ENCODE peak calls at places on chromosomes 2 and 18, in five cellular contexts. Q, O, B, A and R are unnamed samples.

GRCh38 chr18:11246883-11247282 is 97.5 kb upstream of the PIEZO2 start:
- DNase-seq in Q (no peak), O (no peak), B (no peak), A (no peak), R (no peak)

GRCh38 chr2:105865222-105865913 is 120.7 kb downstream of the NCK2 start:
- DNase-seq in Q (no peak), O (peak), B (no peak), A (no peak), R (no peak)

GRCh38 chr2:42800461-42800962 is 8.1 kb upstream of the HAAO start:
- DNase-seq in Q (no peak), O (no peak), B (no peak), A (no peak), R (no peak)

GRCh38 chr2:186181625-186182024 is 304.4 kb upstream of the ZC3H15 start:
- DNase-seq in Q (no peak), O (no peak), B (no peak), A (no peak), R (no peak)

GRCh38 chr18:32208012-32208411 is 18.2 kb downstream of the MEP1B start:
- DNase-seq in Q (no peak), O (no peak), B (no peak), A (no peak), R (no peak)

GRCh38 chr2:181678033-181678586 is 2.2 kb downstream of the NEUROD1 start:
- DNase-seq in Q (peak), O (peak), B (peak), A (peak), R (peak)

GRCh38 chr2:233811087-233811486 is 33.0 kb downstream of the MROH2A start:
- DNase-seq in Q (no peak), O (no peak), B (no peak), A (no peak), R (no peak)

GRCh38 chr2:31012384-31012783 is 125.9 kb downstream of the GALNT14 start:
- DNase-seq in Q (no peak), O (no peak), B (no peak), A (no peak), R (no peak)

GRCh38 chr2:96552284-96553175 is 16.0 kb downstream of the ARID5A start:
- DNase-seq in Q (no peak), O (no peak), B (no peak), A (no peak), R (no peak)

GRCh38 chr2:15755528-15755927 is 163.9 kb downstream of the DDX1 start:
- DNase-seq in Q (no peak), O (no peak), B (no peak), A (no peak), R (no peak)

GRCh38 chr2:208033701-208034502 is 8.6 kb upstream of the PLEKHM3 start:
- DNase-seq in Q (peak), O (peak), B (no peak), A (no peak), R (no peak)

GRCh38 chr2:31694444-31694843 is 113.7 kb upstream of the SRD5A2 start:
- DNase-seq in Q (no peak), O (peak), B (no peak), A (no peak), R (no peak)

GRCh38 chr2:233328922-233329321 is 21.3 kb downstream of the SAG start:
- DNase-seq in Q (no peak), O (no peak), B (no peak), A (no peak), R (no peak)

GRCh38 chr18:30135938-30136337 is 906.6 kb downstream of the DSC3 start:
- DNase-seq in Q (no peak), O (no peak), B (no peak), A (no peak), R (no peak)

GRCh38 chr2:196473617-196474016 is 165.9 kb upstream of the CCDC150 start:
- DNase-seq in Q (no peak), O (no peak), B (no peak), A (no peak), R (no peak)

GRCh38 chr2:10338242-10339188 is 35.8 kb downstream of the HPCAL1 start:
- DNase-seq in Q (no peak), O (no peak), B (no peak), A (no peak), R (no peak)

GRCh38 chr2:105257981-105258380 is 16.4 kb downstream of the GPR45 start:
- DNase-seq in Q (no peak), O (no peak), B (no peak), A (no peak), R (no peak)

GRCh38 chr18:49565656-49566055 is 3.8 kb downstream of the LIPG start:
- DNase-seq in Q (no peak), O (peak), B (no peak), A (no peak), R (peak)

GRCh38 chr2:105576440-105577241 is 168.1 kb upstream of the NCK2 start:
- DNase-seq in Q (peak), O (peak), B (no peak), A (no peak), R (peak)

GRCh38 chr2:126899786-126900185 is 1.1 kb downstream of the TEX51 start:
- DNase-seq in Q (no peak), O (no peak), B (no peak), A (no peak), R (no peak)

GRCh38 chr18:48863432-48864065 is 87.2 kb downstream of the SMAD7 start:
- DNase-seq in Q (no peak), O (no peak), B (no peak), A (no peak), R (no peak)

GRCh38 chr2:207338220-207338607 is 172.5 kb upstream of the KLF7 start:
- DNase-seq in Q (no peak), O (no peak), B (no peak), A (no peak), R (no peak)

GRCh38 chr18:13374096-13374467 is 155.5 kb downstream of the LDLRAD4 start:
- DNase-seq in Q (no peak), O (no peak), B (no peak), A (no peak), R (no peak)

GRCh38 chr18:49030692-49031443 is 80.1 kb upstream of the SMAD7 start:
- DNase-seq in Q (no peak), O (peak), B (no peak), A (no peak), R (no peak)

GRCh38 chr2:62467475-62468321 is 38.3 kb downstream of the TMEM17 start:
- DNase-seq in Q (peak), O (peak), B (no peak), A (no peak), R (no peak)

GRCh38 chr2:163863073-163863472 is 127.3 kb upstream of the FIGN start:
- DNase-seq in Q (no peak), O (no peak), B (no peak), A (no peak), R (no peak)

GRCh38 chr2:230737791-230738226 is 25.2 kb downstream of the CAB39 start:
- DNase-seq in Q (no peak), O (peak), B (no peak), A (no peak), R (no peak)

GRCh38 chr2:230738391-230738811 is 25.8 kb downstream of the CAB39 start:
- DNase-seq in Q (no peak), O (peak), B (peak), A (no peak), R (no peak)

GRCh38 chr2:230738924-230739323 is 26.3 kb downstream of the CAB39 start:
- DNase-seq in Q (no peak), O (no peak), B (no peak), A (no peak), R (peak)

GRCh38 chr2:230735884-230736283 is 23.2 kb downstream of the CAB39 start:
- DNase-seq in Q (peak), O (no peak), B (no peak), A (no peak), R (no peak)

GRCh38 chr2:230739961-230740360 is 27.3 kb downstream of the CAB39 start:
- DNase-seq in Q (no peak), O (no peak), B (peak), A (no peak), R (peak)
- H3K4me3 ChIP-seq in Q (no peak), O (no peak), B (no peak), A (no peak), R (no peak)

GRCh38 chr2:24160761-24161160 is 14.1 kb upstream of the FAM228A start:
- DNase-seq in Q (no peak), O (no peak), B (no peak), A (no peak), R (no peak)

GRCh38 chr2:24163186-24163585 is 11.7 kb upstream of the FAM228A start:
- DNase-seq in Q (no peak), O (no peak), B (no peak), A (no peak), R (no peak)

GRCh38 chr2:24162494-24162893 is 12.4 kb upstream of the FAM228A start:
- DNase-seq in Q (no peak), O (no peak), B (no peak), A (no peak), R (no peak)

GRCh38 chr2:24169031-24169430 is 5.8 kb upstream of the FAM228A start:
- DNase-seq in Q (no peak), O (no peak), B (no peak), A (no peak), R (no peak)

DNA sequence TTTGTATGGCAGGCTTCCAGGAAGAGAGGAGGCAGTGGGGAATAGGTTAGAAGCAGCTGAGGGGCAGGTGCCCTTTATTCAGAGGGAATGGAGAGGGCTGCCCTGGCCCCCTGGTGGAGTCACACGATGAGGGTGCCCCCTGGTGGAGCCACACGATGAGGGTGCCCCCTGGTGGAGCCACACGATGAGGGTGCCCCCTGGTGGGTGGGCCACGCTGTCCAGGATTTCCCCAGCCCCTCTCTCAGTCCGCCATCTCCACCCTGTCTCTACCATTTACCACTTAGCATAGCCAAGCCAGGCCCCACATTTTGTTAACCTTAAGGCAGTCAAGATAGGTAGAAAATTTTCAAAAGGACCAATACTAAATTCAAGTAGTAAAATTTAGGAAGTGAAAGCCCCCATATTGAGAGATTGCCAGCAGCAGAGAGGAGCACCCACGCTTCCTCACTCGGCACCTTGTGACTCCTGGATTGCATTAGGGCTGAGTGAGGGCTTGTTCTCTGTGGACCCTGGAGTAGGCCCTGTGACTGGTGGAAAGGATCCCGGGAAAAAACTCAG is 10.4 kb upstream of the FAM228A start:
- DNase-seq in Q (peak), O (peak), B (peak), A (no peak), R (no peak)
- TF ChIP-seq CTCF in Q (peak), O (peak), B (peak), A (peak), R (peak)

GRCh38 chr2:199228887-199229819 is 228.6 kb downstream of the SATB2 start:
- DNase-seq in Q (peak), O (peak), B (peak), A (no peak), R (no peak)

DNA sequence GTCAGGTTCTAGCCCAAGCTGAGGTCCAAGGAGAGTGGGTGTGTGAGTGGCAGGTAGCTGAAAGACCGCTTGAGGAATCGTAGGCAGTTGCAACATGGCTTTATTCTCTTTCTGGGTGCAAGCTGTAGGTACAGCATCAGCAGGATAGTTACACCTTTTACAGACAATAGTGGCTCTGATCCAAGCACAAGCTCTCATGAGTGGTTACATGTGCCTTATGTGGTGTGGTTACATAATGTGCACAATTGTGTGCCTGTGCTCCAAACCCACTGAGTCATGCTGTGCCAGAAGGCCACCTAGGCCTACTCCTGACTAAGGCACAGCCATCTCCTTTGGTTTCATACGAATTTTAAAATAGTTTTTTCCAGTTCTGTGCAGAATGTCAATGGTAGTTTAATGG is 227.6 kb downstream of the SATB2 start:
- DNase-seq in Q (no peak), O (no peak), B (no peak), A (no peak), R (no peak)
- H3K4me3 ChIP-seq in Q (no peak), O (no peak), B (no peak), A (no peak), R (no peak)

GRCh38 chr2:40284797-40285196 is 167.1 kb downstream of the SLC8A1 start:
- DNase-seq in Q (no peak), O (peak), B (peak), A (no peak), R (no peak)
- TF ChIP-seq CTCF in Q (no peak), O (peak), B (peak), A (no peak), R (no peak)

GRCh38 chr2:47346107-47346506 is 56.8 kb upstream of the MSH2 start:
- DNase-seq in Q (no peak), O (no peak), B (no peak), A (no peak), R (no peak)

GRCh38 chr2:47345584-47345913 is 57.4 kb upstream of the MSH2 start:
- DNase-seq in Q (no peak), O (no peak), B (no peak), A (no peak), R (no peak)

GRCh38 chr2:47346669-47347068 is 56.3 kb upstream of the MSH2 start:
- DNase-seq in Q (no peak), O (no peak), B (no peak), A (no peak), R (no peak)

GRCh38 chr2:47339745-47340541 is 63.0 kb upstream of the MSH2 start:
- DNase-seq in Q (no peak), O (peak), B (peak), A (no peak), R (peak)

DNA sequence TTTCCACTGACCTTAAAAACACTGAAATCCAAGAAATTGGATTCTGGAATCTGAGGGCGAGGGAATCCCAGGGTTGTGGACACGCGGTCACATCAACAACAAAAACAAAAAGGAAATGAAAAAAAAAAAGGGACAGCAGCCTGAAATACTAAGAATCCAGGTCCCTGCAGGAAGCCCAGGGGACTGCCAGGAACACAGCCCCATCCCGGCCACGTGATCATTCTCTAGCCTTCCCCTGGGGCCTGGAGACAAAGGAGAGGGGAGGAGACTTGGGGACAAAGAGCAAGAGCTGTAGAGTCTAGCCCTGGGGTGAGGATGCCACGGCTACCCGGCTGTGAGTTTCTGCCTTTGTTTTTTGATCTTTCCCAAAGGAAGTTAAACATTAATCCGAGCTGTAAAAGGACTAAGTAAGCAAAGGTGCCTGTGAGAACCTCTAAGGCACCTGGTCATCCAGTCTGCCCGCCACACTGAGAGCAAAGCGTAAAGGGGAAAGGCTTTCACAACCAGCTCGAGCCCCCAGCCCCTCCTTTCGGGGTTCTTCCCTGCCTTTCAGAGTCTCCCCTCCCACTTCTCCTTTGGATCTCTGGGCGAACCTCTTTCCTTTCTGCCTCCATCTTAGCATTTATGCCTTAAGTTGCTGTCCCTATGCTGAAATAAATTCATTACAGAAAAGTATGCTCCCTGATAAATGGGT is 57.9 kb upstream of the MSH2 start:
- DNase-seq in Q (no peak), O (peak), B (peak), A (no peak), R (peak)
- H3K4me3 ChIP-seq in Q (no peak), O (no peak), B (peak), A (no peak), R (peak)

GRCh38 chr2:73174244-73174643 is 28.1 kb upstream of the NOTO start:
- DNase-seq in Q (no peak), O (no peak), B (no peak), A (no peak), R (no peak)

GRCh38 chr2:73176205-73176880 is 26.0 kb upstream of the NOTO start:
- DNase-seq in Q (peak), O (peak), B (no peak), A (no peak), R (no peak)

GRCh38 chr2:73176881-73177644 is 25.3 kb upstream of the NOTO start:
- DNase-seq in Q (peak), O (peak), B (peak), A (peak), R (no peak)

GRCh38 chr2:73174941-73175662 is 27.3 kb upstream of the NOTO start:
- DNase-seq in Q (no peak), O (no peak), B (no peak), A (no peak), R (no peak)

DNA sequence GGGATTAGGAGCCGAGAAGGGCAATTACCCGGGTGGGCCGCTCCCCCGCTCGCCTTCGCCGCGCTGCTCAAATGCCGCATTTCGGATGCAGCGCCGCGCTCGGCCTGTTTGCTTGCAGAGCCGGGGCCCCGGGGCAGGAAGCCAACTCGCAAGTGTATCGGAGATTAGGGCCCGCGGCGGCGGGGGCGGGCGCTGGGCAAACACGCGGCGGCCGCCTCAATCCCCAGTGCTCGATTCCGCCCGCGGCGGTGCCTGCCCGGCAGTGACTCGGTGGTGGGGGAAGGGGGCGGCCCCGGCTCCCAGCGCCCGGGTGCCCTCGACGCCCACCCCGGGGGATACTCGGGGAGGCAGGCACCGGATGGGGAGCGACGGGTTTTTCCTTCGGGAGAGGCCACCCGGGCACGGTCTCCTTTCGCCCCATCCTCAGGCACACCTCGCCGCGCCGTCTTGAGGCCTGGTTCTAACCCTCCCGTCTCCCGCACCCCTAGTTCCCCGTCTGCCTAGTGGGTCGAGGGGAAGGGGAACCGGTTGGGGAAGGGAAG is 26.6 kb upstream of the NOTO start:
- DNase-seq in Q (peak), O (peak), B (peak), A (peak), R (no peak)
- TF ChIP-seq CTCF in Q (no peak), O (no peak), B (no peak), A (no peak), R (no peak)

DNA sequence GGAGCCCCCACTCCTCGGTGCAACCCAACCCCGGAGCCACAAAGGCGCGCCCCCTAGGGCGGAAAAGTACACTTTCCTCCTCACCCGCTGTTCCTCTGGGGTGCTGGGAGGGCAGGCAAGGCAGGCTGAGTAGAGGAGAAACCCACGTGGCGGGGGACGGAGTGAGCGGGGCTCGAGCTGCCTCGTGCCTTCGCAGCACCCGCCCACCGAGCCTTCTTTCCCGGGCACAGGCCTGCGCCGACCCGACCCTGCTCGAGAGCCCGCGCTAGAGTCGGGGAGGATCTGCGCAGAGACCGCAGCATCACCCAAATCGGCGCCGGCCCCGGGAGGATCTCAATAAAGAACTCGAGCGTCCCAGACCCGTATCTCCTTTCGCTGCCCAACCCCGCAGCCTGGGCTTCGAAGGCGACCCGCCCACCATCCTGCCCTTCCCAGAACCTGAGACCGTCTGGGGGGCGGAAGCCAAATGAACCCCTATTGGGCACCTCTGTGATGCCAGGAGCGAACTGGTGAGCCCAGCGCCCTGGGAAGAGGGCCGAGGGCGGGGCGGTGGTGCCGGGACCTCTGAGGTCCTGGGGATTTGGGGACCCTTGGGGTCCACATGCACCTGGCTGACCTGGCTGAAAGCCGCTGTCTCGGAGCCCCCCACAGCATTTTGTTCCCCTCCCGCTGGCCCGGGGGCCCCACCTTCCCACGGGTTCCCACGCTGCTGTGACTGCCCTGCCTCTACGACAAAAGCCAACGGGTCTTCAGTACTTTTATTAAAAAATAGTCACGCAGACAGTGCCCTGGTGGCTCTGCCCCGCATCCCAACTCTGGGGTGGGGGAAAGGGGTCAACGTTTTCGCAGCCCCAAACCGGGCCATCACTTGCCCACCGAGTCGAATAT is 1.3 kb downstream of the UCN start:
- DNase-seq in Q (no peak), O (no peak), B (no peak), A (peak), R (no peak)
- H3K4me3 ChIP-seq in Q (peak), O (no peak), B (no peak), A (peak), R (no peak)